ENCODE peak calls at places on chromosomes 11 and 22, in five cellular contexts. V is fibroblast of lung; C is amniotic stem cell; X is stimulated activated naive CD4-positive, alpha-beta T cell; F is C1 segment of cervical spinal cord. K is an unnamed sample.

GRCh38 chr11:134252539-134253188 is 488 bp downstream of the THYN1 start:
- DNase-seq in V (no peak), X (no peak), C (no peak), F (peak), K (peak)

GRCh38 chr11:4645974-4646373 is 2.2 kb downstream of the OR51E1 start:
- DNase-seq in V (no peak), X (no peak), F (no peak), C (no peak), K (no peak)

GRCh38 chr11:112113539-112114457 is 27.1 kb downstream of the SDHD start:
- DNase-seq in F (peak), V (peak), C (peak), X (peak), K (peak)

GRCh38 chr22:44746061-44746789 is 6.2 kb upstream of the ARHGAP8 start:
- DNase-seq in F (no peak), C (no peak), V (no peak), X (no peak), K (no peak)

GRCh38 chr22:37208401-37209139 is 3.7 kb downstream of the SSTR3 start:
- DNase-seq in X (no peak), F (no peak), V (no peak), C (no peak), K (no peak)

GRCh38 chr22:21707677-21708076 is 27.9 kb downstream of the YPEL1 start:
- DNase-seq in X (no peak), V (no peak), F (no peak), C (no peak), K (peak)

GRCh38 chr11:2298795-2299747 is 2.6 kb downstream of the C11orf21 start:
- DNase-seq in C (no peak), V (no peak), X (no peak), F (no peak), K (no peak)

GRCh38 chr11:116955548-116955947 is 118.1 kb upstream of the APOA1 start:
- DNase-seq in X (no peak), V (no peak), C (no peak), F (no peak), K (no peak)

GRCh38 chr22:39527481-39527961 is 5.0 kb downstream of the RPS19BP1 start:
- DNase-seq in F (no peak), X (no peak), V (no peak), C (no peak), K (no peak)

GRCh38 chr11:61473370-61474025 is 35.1 kb upstream of the LRRC10B start:
- DNase-seq in X (no peak), F (no peak), C (peak), V (peak), K (no peak)

GRCh38 chr11:64492561-64492960 is 98.5 kb upstream of the SLC22A12 start:
- DNase-seq in V (no peak), X (no peak), C (no peak), F (no peak), K (no peak)

GRCh38 chr22:46830001-46830715 is 67.7 kb downstream of the TBC1D22A start:
- DNase-seq in F (peak), X (no peak), C (no peak), V (peak), K (peak)

GRCh38 chr11:64848779-64849599 is 4.5 kb upstream of the CDC42BPG start:
- DNase-seq in F (no peak), C (no peak), X (peak), V (no peak), K (no peak)

GRCh38 chr11:34850339-34850738 is 65.8 kb downstream of the APIP start:
- DNase-seq in F (no peak), V (no peak), X (no peak), C (no peak), K (no peak)

GRCh38 chr11:9601041-9601875 is 27.8 kb downstream of the WEE1 start:
- DNase-seq in X (peak), C (no peak), F (no peak), V (peak), K (peak)

GRCh38 chr22:49963647-49964026 is 3.1 kb downstream of the PIM3 start:
- DNase-seq in C (no peak), X (peak), F (no peak), V (no peak), K (no peak)

GRCh38 chr22:47406180-47406723 is 643.8 kb downstream of the TBC1D22A start:
- DNase-seq in F (no peak), V (no peak), C (no peak), X (no peak), K (no peak)

GRCh38 chr22:32325811-32326237 is 31.8 kb upstream of the RFPL3 start:
- DNase-seq in F (no peak), X (no peak), V (no peak), C (no peak), K (no peak)

GRCh38 chr11:83068573-83068972 is 3.1 kb downstream of the RAB30 start:
- DNase-seq in C (no peak), V (no peak), X (no peak), F (no peak), K (no peak)

GRCh38 chr11:58286249-58286648 is 18.2 kb upstream of the OR10W1 start:
- DNase-seq in V (peak), C (no peak), F (no peak), X (no peak), K (peak)

GRCh38 chr11:112903310-112903709 is 57.9 kb upstream of the NCAM1 start:
- DNase-seq in X (no peak), V (no peak), C (no peak), F (peak), K (no peak)

GRCh38 chr22:48576333-48577013 is 1251.2 kb downstream of the BRD1 start:
- DNase-seq in F (peak), X (no peak), C (no peak), V (peak), K (no peak)

GRCh38 chr11:19866037-19866436 is 153.4 kb downstream of the NAV2 start:
- DNase-seq in C (no peak), F (no peak), X (no peak), V (no peak), K (no peak)

GRCh38 chr11:60265373-60266214 is 14.9 kb upstream of the MS4A4A start:
- DNase-seq in V (peak), X (no peak), C (no peak), F (no peak), K (peak)

GRCh38 chr22:42695294-42695693 is 25.4 kb downstream of the A4GALT start:
- DNase-seq in C (no peak), X (no peak), F (peak), V (no peak), K (no peak)

GRCh38 chr11:43327987-43328386 is 16.2 kb downstream of the API5 start:
- DNase-seq in F (no peak), X (no peak), C (peak), V (peak), K (peak)

GRCh38 chr11:130485983-130486970 is 37.8 kb downstream of the ADAMTS15 start:
- DNase-seq in V (no peak), X (no peak), C (no peak), F (no peak), K (no peak)

K was measured in foreskin fibroblast.